ENCODE peak calls at places on chromosomes 7 and 10, in four cellular contexts. One of them, this sample, is unnamed.

GRCh38 chr7:137538361-137538762 is 194.8 kb upstream of the PTN start:
- DNase-seq in cardiac fibroblast: peak; percentile 38
- DNase-seq in upper lobe of right lung: no peak
- DNase-seq in lung: no peak
- DNase-seq in this sample: peak; percentile 30

GRCh38 chr7:109997837-109998236 is 1093.1 kb upstream of the LRRN3 start:
- DNase-seq in upper lobe of right lung: no peak
- DNase-seq in lung: no peak
- DNase-seq in cardiac fibroblast: no peak
- DNase-seq in this sample: no peak

GRCh38 chr10:128151031-128151430 is 24.8 kb upstream of the MKI67 start:
- DNase-seq in upper lobe of right lung: no peak
- DNase-seq in lung: no peak
- DNase-seq in cardiac fibroblast: no peak
- DNase-seq in this sample: no peak

GRCh38 chr10:71408436-71409225 is 11.9 kb downstream of the CDH23 start:
- DNase-seq in cardiac fibroblast: no peak
- DNase-seq in upper lobe of right lung: no peak
- DNase-seq in lung: no peak
- DNase-seq in this sample: no peak

GRCh38 chr10:126432507-126432906 is 44.2 kb upstream of the ADAM12 start:
- DNase-seq in cardiac fibroblast: no peak
- DNase-seq in upper lobe of right lung: no peak
- DNase-seq in lung: no peak
- DNase-seq in this sample: peak; percentile 38

GRCh38 chr10:58435297-58435696 is 50.1 kb downstream of the TFAM start:
- DNase-seq in cardiac fibroblast: peak; percentile 96
- DNase-seq in upper lobe of right lung: no peak
- DNase-seq in lung: peak; percentile 36
- DNase-seq in this sample: peak; percentile 97

GRCh38 chr7:151010307-151011096 is 13.8 kb downstream of the ATG9B start:
- DNase-seq in lung: no peak
- DNase-seq in cardiac fibroblast: peak; percentile 51
- DNase-seq in upper lobe of right lung: no peak
- DNase-seq in this sample: no peak

GRCh38 chr7:46909601-46910051 is 672.3 kb downstream of the TNS3 start:
- DNase-seq in upper lobe of right lung: no peak
- DNase-seq in lung: no peak
- DNase-seq in cardiac fibroblast: peak; percentile 61
- DNase-seq in this sample: peak; percentile 77

GRCh38 chr7:150986099-150986512 is 4.7 kb upstream of the NOS3 start:
- DNase-seq in upper lobe of right lung: no peak
- DNase-seq in cardiac fibroblast: peak; percentile 59
- DNase-seq in lung: no peak
- DNase-seq in this sample: peak; percentile 64

GRCh38 chr7:1676550-1677071 is 6.5 kb downstream of the ELFN1 start:
- DNase-seq in upper lobe of right lung: peak; percentile 52
- DNase-seq in cardiac fibroblast: no peak
- DNase-seq in lung: no peak
- DNase-seq in this sample: no peak

GRCh38 chr10:88063861-88064521 is 200.6 kb downstream of the PTEN start:
- DNase-seq in upper lobe of right lung: no peak
- DNase-seq in cardiac fibroblast: no peak
- DNase-seq in lung: no peak
- DNase-seq in this sample: no peak

GRCh38 chr10:122201401-122201800 is 69.7 kb upstream of the BTBD16 start:
- DNase-seq in upper lobe of right lung: no peak
- DNase-seq in lung: no peak
- DNase-seq in cardiac fibroblast: no peak
- DNase-seq in this sample: no peak

GRCh38 chr7:121235221-121235620 is 93.6 kb upstream of the WNT16 start:
- DNase-seq in cardiac fibroblast: no peak
- DNase-seq in upper lobe of right lung: no peak
- DNase-seq in lung: no peak
- DNase-seq in this sample: no peak

GRCh38 chr10:16770141-16770540 is 47.1 kb downstream of the RSU1 start:
- DNase-seq in cardiac fibroblast: no peak
- DNase-seq in upper lobe of right lung: no peak
- DNase-seq in lung: no peak
- DNase-seq in this sample: no peak

GRCh38 chr7:141251180-141251579 is 177.3 kb downstream of the TMEM178B start:
- DNase-seq in cardiac fibroblast: no peak
- DNase-seq in upper lobe of right lung: no peak
- DNase-seq in lung: no peak
- DNase-seq in this sample: no peak

GRCh38 chr10:4353059-4353655 is 472.9 kb upstream of the AKR1E2 start:
- DNase-seq in lung: no peak
- DNase-seq in upper lobe of right lung: no peak
- DNase-seq in cardiac fibroblast: peak; percentile 21
- DNase-seq in this sample: no peak

GRCh38 chr7:2621948-2622640 is 9.7 kb upstream of the TTYH3 start:
- DNase-seq in upper lobe of right lung: no peak
- DNase-seq in cardiac fibroblast: peak; percentile 47
- DNase-seq in lung: no peak
- DNase-seq in this sample: no peak

GRCh38 chr10:132144086-132144485 is 42.7 kb upstream of the DPYSL4 start:
- DNase-seq in cardiac fibroblast: no peak
- DNase-seq in upper lobe of right lung: no peak
- DNase-seq in lung: no peak
- DNase-seq in this sample: no peak

GRCh38 chr7:39536926-39537325 is 29.3 kb upstream of the YAE1 start:
- DNase-seq in upper lobe of right lung: no peak
- DNase-seq in lung: no peak
- DNase-seq in cardiac fibroblast: no peak
- DNase-seq in this sample: no peak

GRCh38 chr10:93790454-93790853 is 32.7 kb downstream of the LGI1 start:
- DNase-seq in upper lobe of right lung: no peak
- DNase-seq in cardiac fibroblast: no peak
- DNase-seq in lung: no peak
- DNase-seq in this sample: no peak

GRCh38 chr7:27677912-27678612 is 15.4 kb upstream of the HIBADH start:
- DNase-seq in cardiac fibroblast: peak; percentile 89
- DNase-seq in lung: no peak
- DNase-seq in upper lobe of right lung: no peak
- DNase-seq in this sample: peak; percentile 78

GRCh38 chr7:127865466-127865865 is 165.8 kb downstream of the LRRC4 start:
- DNase-seq in upper lobe of right lung: no peak
- DNase-seq in cardiac fibroblast: peak; percentile 78
- DNase-seq in lung: no peak
- DNase-seq in this sample: peak; percentile 59

GRCh38 chr10:132033632-132034031 is 32.1 kb upstream of the JAKMIP3 start:
- DNase-seq in lung: no peak
- DNase-seq in cardiac fibroblast: no peak
- DNase-seq in upper lobe of right lung: no peak
- DNase-seq in this sample: no peak

GRCh38 chr10:60573342-60573741 is 183.7 kb upstream of the ANK3 start:
- DNase-seq in cardiac fibroblast: no peak
- DNase-seq in upper lobe of right lung: no peak
- DNase-seq in lung: no peak
- DNase-seq in this sample: no peak

GRCh38 chr10:18400201-18400910 is 251.0 kb downstream of the NSUN6 start:
- DNase-seq in lung: no peak
- DNase-seq in upper lobe of right lung: no peak
- DNase-seq in cardiac fibroblast: no peak
- DNase-seq in this sample: no peak
- TF ChIP-seq CTCF in lung: no peak
- TF ChIP-seq CTCF in upper lobe of right lung: no peak
- TF ChIP-seq CTCF in cardiac fibroblast: no peak
- TF ChIP-seq CTCF in this sample: no peak

GRCh38 chr10:99280472-99280871 is 44.8 kb upstream of the HPSE2 start:
- DNase-seq in lung: no peak
- DNase-seq in cardiac fibroblast: no peak
- DNase-seq in upper lobe of right lung: no peak
- DNase-seq in this sample: no peak

GRCh38 chr10:99279626-99280111 is 44.0 kb upstream of the HPSE2 start:
- DNase-seq in upper lobe of right lung: no peak
- DNase-seq in cardiac fibroblast: no peak
- DNase-seq in lung: no peak
- DNase-seq in this sample: peak; percentile 33

DNA sequence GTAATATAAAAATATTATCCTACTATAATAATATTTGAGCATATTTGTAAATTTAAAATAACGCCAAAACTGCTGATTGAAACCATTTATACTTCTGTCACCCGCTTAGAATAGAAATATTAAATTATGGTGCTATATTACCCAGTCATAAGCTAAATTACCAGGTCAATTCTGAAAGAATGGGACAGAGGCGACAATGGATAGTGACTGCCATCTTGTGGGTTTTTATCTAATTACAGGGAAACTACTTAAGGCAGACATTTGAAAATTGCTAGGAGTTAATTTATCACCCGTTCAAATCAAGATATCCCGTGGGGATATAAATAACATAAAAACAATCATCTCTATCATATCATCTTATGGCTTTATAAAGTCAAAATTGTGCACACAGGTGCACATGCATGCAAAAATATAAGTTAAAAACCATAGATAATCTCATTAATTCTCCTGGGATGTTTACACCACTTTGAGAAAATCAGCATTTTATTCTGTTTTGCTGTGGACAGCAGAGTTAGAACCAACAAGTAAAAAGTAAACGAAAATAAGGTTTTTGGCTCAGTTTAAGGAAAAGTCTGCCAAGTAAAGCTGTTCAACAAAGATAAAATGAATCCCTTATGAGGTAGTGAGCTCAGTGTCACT is 41.3 kb upstream of the HPSE2 start:
- DNase-seq in cardiac fibroblast: peak; percentile 7
- DNase-seq in lung: no peak
- DNase-seq in upper lobe of right lung: no peak
- DNase-seq in this sample: peak; percentile 34
- TF ChIP-seq CTCF in cardiac fibroblast: peak; percentile 33
- TF ChIP-seq CTCF in lung: no peak
- TF ChIP-seq CTCF in upper lobe of right lung: no peak
- TF ChIP-seq CTCF in this sample: peak; percentile 66

GRCh38 chr7:24972166-24972477 is 7.9 kb downstream of the OSBPL3 start:
- DNase-seq in cardiac fibroblast: no peak
- DNase-seq in lung: no peak
- DNase-seq in upper lobe of right lung: no peak
- DNase-seq in this sample: peak; percentile 17

GRCh38 chr7:24974026-24974832 is 5.7 kb downstream of the OSBPL3 start:
- DNase-seq in upper lobe of right lung: no peak
- DNase-seq in cardiac fibroblast: no peak
- DNase-seq in lung: no peak
- DNase-seq in this sample: no peak

GRCh38 chr7:24970676-24971075 is 9.3 kb downstream of the OSBPL3 start:
- DNase-seq in lung: no peak
- DNase-seq in cardiac fibroblast: no peak
- DNase-seq in upper lobe of right lung: no peak
- DNase-seq in this sample: peak; percentile 52

GRCh38 chr7:24972991-24973390 is 7.0 kb downstream of the OSBPL3 start:
- DNase-seq in cardiac fibroblast: no peak
- DNase-seq in upper lobe of right lung: no peak
- DNase-seq in lung: no peak
- DNase-seq in this sample: no peak

GRCh38 chr7:24971333-24972165 is 8.4 kb downstream of the OSBPL3 start:
- DNase-seq in cardiac fibroblast: peak; percentile 72
- DNase-seq in lung: no peak
- DNase-seq in upper lobe of right lung: no peak
- DNase-seq in this sample: peak; percentile 85
- TF ChIP-seq CTCF in cardiac fibroblast: no peak
- TF ChIP-seq CTCF in lung: no peak
- TF ChIP-seq CTCF in upper lobe of right lung: no peak
- TF ChIP-seq CTCF in this sample: no peak

GRCh38 chr10:130882911-130883310 is 428.6 kb downstream of the TCERG1L start:
- DNase-seq in cardiac fibroblast: no peak
- DNase-seq in lung: no peak
- DNase-seq in upper lobe of right lung: no peak
- DNase-seq in this sample: no peak
- TF ChIP-seq CTCF in cardiac fibroblast: no peak
- TF ChIP-seq CTCF in lung: no peak
- TF ChIP-seq CTCF in upper lobe of right lung: no peak
- TF ChIP-seq CTCF in this sample: no peak

DNA sequence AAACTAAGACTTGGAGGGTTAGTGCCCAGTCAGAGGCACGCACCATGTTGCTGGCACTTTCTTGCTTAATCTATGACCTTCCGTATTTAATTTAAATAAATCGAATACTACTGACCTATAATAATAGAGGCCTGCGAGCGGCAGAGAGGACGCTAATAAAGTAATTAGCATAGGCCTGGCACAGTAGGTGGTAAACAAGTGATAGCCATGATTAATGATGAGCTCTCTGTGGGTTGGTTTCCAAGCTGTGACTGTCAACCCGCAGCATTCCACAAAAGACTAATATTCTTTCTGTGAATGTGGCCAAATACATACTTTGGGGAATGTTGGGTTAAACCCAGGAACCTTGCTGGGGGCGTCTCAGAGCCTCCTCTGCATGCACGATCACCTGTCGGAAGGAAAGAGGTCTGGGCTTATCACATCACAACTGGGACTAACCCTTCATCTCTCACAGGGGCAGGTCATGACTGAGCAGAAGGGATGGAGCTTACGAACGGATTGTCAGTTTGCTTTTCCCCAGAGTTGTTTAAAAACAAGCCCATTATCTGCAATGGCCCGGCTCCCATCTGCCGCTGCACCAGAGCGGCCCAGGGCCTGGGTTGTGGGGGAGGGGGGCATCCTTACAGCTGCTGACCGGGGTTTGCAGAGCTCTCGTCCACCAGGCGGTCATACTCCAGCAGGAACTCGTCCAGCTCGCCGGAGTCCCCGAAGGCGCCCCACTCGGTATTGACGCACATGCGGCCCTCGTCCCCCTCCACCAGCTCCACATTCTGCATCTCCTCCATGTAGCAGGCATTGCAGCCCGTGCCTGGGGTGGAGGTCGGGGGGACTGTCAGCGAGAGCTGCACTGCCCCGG is 6.1 kb upstream of the MYL7 start:
- DNase-seq in cardiac fibroblast: no peak
- DNase-seq in lung: no peak
- DNase-seq in upper lobe of right lung: no peak
- DNase-seq in this sample: no peak
- TF ChIP-seq CTCF in cardiac fibroblast: no peak
- TF ChIP-seq CTCF in lung: no peak
- TF ChIP-seq CTCF in upper lobe of right lung: no peak
- TF ChIP-seq CTCF in this sample: no peak